ENCODE peak calls at places on chromosomes 11 and 22, in nine cellular contexts. One of them, this sample, is unnamed.

GRCh38 chr11:124482362-124483147 is 37.1 kb upstream of the OR8B8 start:
- DNase-seq in HCT116: no peak
- DNase-seq in heart left ventricle: no peak
- DNase-seq in uterus: no peak
- DNase-seq in thyroid gland: no peak
- DNase-seq in tibial nerve: no peak
- DNase-seq in A549: no peak
- DNase-seq in body of pancreas: no peak
- DNase-seq in prostate gland: no peak
- DNase-seq in this sample: no peak

GRCh38 chr11:68216171-68216938 is 3.3 kb upstream of the KMT5B start:
- DNase-seq in HCT116: no peak
- DNase-seq in heart left ventricle: peak; percentile 67
- DNase-seq in uterus: no peak
- DNase-seq in thyroid gland: no peak
- DNase-seq in tibial nerve: no peak
- DNase-seq in A549: no peak
- DNase-seq in body of pancreas: peak; percentile 55
- DNase-seq in prostate gland: peak; percentile 58
- DNase-seq in this sample: no peak

GRCh38 chr11:66284526-66285078 is 4.3 kb downstream of the YIF1A start:
- DNase-seq in HCT116: no peak
- DNase-seq in heart left ventricle: peak; percentile 21
- DNase-seq in uterus: no peak
- DNase-seq in thyroid gland: no peak
- DNase-seq in tibial nerve: no peak
- DNase-seq in A549: no peak
- DNase-seq in body of pancreas: no peak
- DNase-seq in prostate gland: no peak
- DNase-seq in this sample: no peak

GRCh38 chr11:72067676-72068075 is 12.7 kb downstream of the NUMA1 start:
- DNase-seq in HCT116: no peak
- DNase-seq in heart left ventricle: no peak
- DNase-seq in uterus: no peak
- DNase-seq in thyroid gland: no peak
- DNase-seq in tibial nerve: no peak
- DNase-seq in A549: no peak
- DNase-seq in body of pancreas: no peak
- DNase-seq in prostate gland: no peak
- DNase-seq in this sample: no peak

GRCh38 chr11:119344291-119345010 is 2.1 kb downstream of the MFRP start:
- DNase-seq in HCT116: no peak
- DNase-seq in heart left ventricle: no peak
- DNase-seq in uterus: no peak
- DNase-seq in thyroid gland: no peak
- DNase-seq in tibial nerve: no peak
- DNase-seq in A549: no peak
- DNase-seq in body of pancreas: no peak
- DNase-seq in prostate gland: no peak
- DNase-seq in this sample: no peak

GRCh38 chr11:47276923-47277322 is 7.0 kb downstream of the MADD start:
- DNase-seq in HCT116: no peak
- DNase-seq in heart left ventricle: no peak
- DNase-seq in uterus: no peak
- DNase-seq in thyroid gland: no peak
- DNase-seq in tibial nerve: no peak
- DNase-seq in A549: no peak
- DNase-seq in body of pancreas: no peak
- DNase-seq in prostate gland: no peak
- DNase-seq in this sample: no peak

GRCh38 chr11:74641905-74642304 is 49.5 kb downstream of the POLD3 start:
- DNase-seq in HCT116: no peak
- DNase-seq in heart left ventricle: no peak
- DNase-seq in uterus: peak; percentile 31
- DNase-seq in thyroid gland: no peak
- DNase-seq in tibial nerve: no peak
- DNase-seq in A549: no peak
- DNase-seq in body of pancreas: peak; percentile 9
- DNase-seq in prostate gland: no peak
- DNase-seq in this sample: no peak

GRCh38 chr11:22130462-22131053 is 62.3 kb upstream of the ANO5 start:
- DNase-seq in HCT116: no peak
- DNase-seq in heart left ventricle: no peak
- DNase-seq in uterus: no peak
- DNase-seq in thyroid gland: no peak
- DNase-seq in tibial nerve: no peak
- DNase-seq in A549: no peak
- DNase-seq in body of pancreas: no peak
- DNase-seq in prostate gland: no peak
- DNase-seq in this sample: no peak

GRCh38 chr22:31637375-31637937 is 24.6 kb downstream of the PISD start:
- DNase-seq in HCT116: no peak
- DNase-seq in heart left ventricle: peak; percentile 62
- DNase-seq in uterus: no peak
- DNase-seq in thyroid gland: peak; percentile 37
- DNase-seq in tibial nerve: no peak
- DNase-seq in A549: no peak
- DNase-seq in body of pancreas: peak; percentile 52
- DNase-seq in prostate gland: no peak
- DNase-seq in this sample: no peak

GRCh38 chr11:73184953-73185671 is 33.0 kb upstream of the P2RY2 start:
- DNase-seq in HCT116: peak; percentile 40
- DNase-seq in heart left ventricle: peak; percentile 82
- DNase-seq in uterus: no peak
- DNase-seq in thyroid gland: peak; percentile 81
- DNase-seq in tibial nerve: peak; percentile 65
- DNase-seq in A549: peak; percentile 91
- DNase-seq in body of pancreas: peak; percentile 69
- DNase-seq in prostate gland: peak; percentile 68
- DNase-seq in this sample: peak; percentile 78

GRCh38 chr11:108616549-108616948 is 23.0 kb upstream of the EXPH5 start:
- DNase-seq in HCT116: peak; percentile 96
- DNase-seq in heart left ventricle: no peak
- DNase-seq in uterus: no peak
- DNase-seq in thyroid gland: no peak
- DNase-seq in tibial nerve: no peak
- DNase-seq in A549: peak; percentile 79
- DNase-seq in body of pancreas: no peak
- DNase-seq in prostate gland: no peak
- DNase-seq in this sample: no peak

GRCh38 chr11:117985953-117986887 is at the start of gene IL10RA:
- DNase-seq in HCT116: peak; percentile 39
- DNase-seq in heart left ventricle: peak; percentile 90
- DNase-seq in uterus: peak; percentile 70
- DNase-seq in thyroid gland: peak; percentile 82
- DNase-seq in tibial nerve: peak; percentile 32
- DNase-seq in A549: peak; percentile 71
- DNase-seq in body of pancreas: peak; percentile 84
- DNase-seq in prostate gland: peak; percentile 47
- DNase-seq in this sample: peak; percentile 81

GRCh38 chr11:124899376-124900145 is 1.9 kb upstream of the ROBO4 start:
- DNase-seq in HCT116: no peak
- DNase-seq in heart left ventricle: no peak
- DNase-seq in uterus: no peak
- DNase-seq in thyroid gland: no peak
- DNase-seq in tibial nerve: peak; percentile 2
- DNase-seq in A549: no peak
- DNase-seq in body of pancreas: no peak
- DNase-seq in prostate gland: no peak
- DNase-seq in this sample: no peak

GRCh38 chr22:45889539-45890350 is 87.2 kb downstream of the WNT7B start:
- DNase-seq in HCT116: no peak
- DNase-seq in heart left ventricle: peak; percentile 17
- DNase-seq in uterus: no peak
- DNase-seq in thyroid gland: peak; percentile 31
- DNase-seq in tibial nerve: no peak
- DNase-seq in A549: no peak
- DNase-seq in body of pancreas: no peak
- DNase-seq in prostate gland: no peak
- DNase-seq in this sample: no peak

GRCh38 chr11:2690261-2690575 is 9.6 kb downstream of the KCNQ1OT1 start:
- DNase-seq in HCT116: no peak
- DNase-seq in heart left ventricle: no peak
- DNase-seq in uterus: peak; percentile 6
- DNase-seq in thyroid gland: no peak
- DNase-seq in tibial nerve: no peak
- DNase-seq in A549: no peak
- DNase-seq in body of pancreas: no peak
- DNase-seq in prostate gland: no peak
- DNase-seq in this sample: no peak

GRCh38 chr11:131511794-131512193 is 141.4 kb downstream of the NTM start:
- DNase-seq in HCT116: no peak
- DNase-seq in heart left ventricle: peak; percentile 49
- DNase-seq in uterus: no peak
- DNase-seq in thyroid gland: peak; percentile 70
- DNase-seq in tibial nerve: peak; percentile 27
- DNase-seq in A549: no peak
- DNase-seq in body of pancreas: peak; percentile 69
- DNase-seq in prostate gland: peak; percentile 12
- DNase-seq in this sample: peak; percentile 48

DNA sequence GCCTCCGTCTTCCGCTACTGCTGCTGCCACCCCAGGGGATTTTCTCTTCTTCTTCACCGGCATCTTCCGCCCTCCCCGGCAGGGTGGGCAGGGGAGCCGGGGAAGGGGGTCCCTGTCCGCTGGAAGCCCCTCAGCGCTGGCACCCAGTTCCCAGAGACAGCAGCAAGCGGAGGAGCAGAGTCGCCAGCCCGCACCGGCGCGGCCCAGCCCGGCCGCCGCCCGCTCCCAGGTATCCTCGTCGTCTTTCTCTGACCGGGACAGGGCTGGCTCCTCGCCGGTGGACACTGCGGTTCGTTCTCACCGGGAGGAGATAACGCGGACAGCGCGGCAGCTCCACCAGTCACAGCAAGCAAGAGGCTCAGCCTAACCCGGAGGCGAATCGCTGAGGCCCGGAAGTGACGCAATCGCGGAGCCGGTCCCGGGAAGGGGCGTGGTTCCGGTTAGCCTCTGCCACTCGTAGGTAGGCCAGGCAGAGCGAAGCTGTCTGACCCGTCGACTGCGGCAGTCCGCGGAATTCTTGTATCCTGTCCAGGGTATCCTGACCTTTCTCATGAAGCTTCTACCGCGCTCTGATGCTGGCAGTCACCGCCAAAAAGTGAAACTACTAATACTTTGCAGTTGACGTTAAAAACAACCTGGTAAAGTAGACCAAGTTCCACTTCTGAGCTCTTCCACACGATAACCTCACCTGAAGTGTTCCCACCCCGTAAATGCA is at the start of gene DCUN1D5:
- DNase-seq in HCT116: peak; percentile 88
- DNase-seq in heart left ventricle: peak; percentile 97
- DNase-seq in uterus: peak; percentile 96
- DNase-seq in thyroid gland: peak; percentile 98
- DNase-seq in tibial nerve: peak; percentile 90
- DNase-seq in A549: peak; percentile 84
- DNase-seq in body of pancreas: peak; percentile 98
- DNase-seq in prostate gland: peak; percentile 96
- DNase-seq in this sample: peak; percentile 98
- TF ChIP-seq POLR2A in HCT116: peak; percentile 92
- TF ChIP-seq POLR2A in heart left ventricle: no peak
- TF ChIP-seq POLR2A in uterus: peak; percentile 47
- TF ChIP-seq POLR2A in thyroid gland: peak; percentile 89
- TF ChIP-seq POLR2A in tibial nerve: no peak
- TF ChIP-seq POLR2A in A549: peak; percentile 90
- TF ChIP-seq POLR2A in body of pancreas: peak; percentile 85
- TF ChIP-seq POLR2A in prostate gland: peak; percentile 65
- TF ChIP-seq POLR2A in this sample: peak; percentile 90

GRCh38 chr11:65090628-65091027 is 5.4 kb upstream of the VPS51 start:
- DNase-seq in HCT116: no peak
- DNase-seq in heart left ventricle: no peak
- DNase-seq in uterus: no peak
- DNase-seq in thyroid gland: no peak
- DNase-seq in tibial nerve: no peak
- DNase-seq in A549: no peak
- DNase-seq in body of pancreas: no peak
- DNase-seq in prostate gland: no peak
- DNase-seq in this sample: no peak
- H3K4me1 ChIP-seq in HCT116: no peaks in the 10 kb centered on the region
- H3K4me1 ChIP-seq in heart left ventricle: peaks cover 2% of the 10 kb centered on the region
- H3K4me1 ChIP-seq in uterus: no peaks in the 10 kb centered on the region
- H3K4me1 ChIP-seq in thyroid gland: peaks cover under 1% of the 10 kb centered on the region
- H3K4me1 ChIP-seq in tibial nerve: peaks cover under 1% of the 10 kb centered on the region
- H3K4me1 ChIP-seq in A549: peaks cover 1% of the 10 kb centered on the region
- H3K4me1 ChIP-seq in body of pancreas: peaks cover 3% of the 10 kb centered on the region
- H3K4me1 ChIP-seq in prostate gland: no peaks in the 10 kb centered on the region
- H3K4me1 ChIP-seq in this sample: no peaks in the 10 kb centered on the region

DNA sequence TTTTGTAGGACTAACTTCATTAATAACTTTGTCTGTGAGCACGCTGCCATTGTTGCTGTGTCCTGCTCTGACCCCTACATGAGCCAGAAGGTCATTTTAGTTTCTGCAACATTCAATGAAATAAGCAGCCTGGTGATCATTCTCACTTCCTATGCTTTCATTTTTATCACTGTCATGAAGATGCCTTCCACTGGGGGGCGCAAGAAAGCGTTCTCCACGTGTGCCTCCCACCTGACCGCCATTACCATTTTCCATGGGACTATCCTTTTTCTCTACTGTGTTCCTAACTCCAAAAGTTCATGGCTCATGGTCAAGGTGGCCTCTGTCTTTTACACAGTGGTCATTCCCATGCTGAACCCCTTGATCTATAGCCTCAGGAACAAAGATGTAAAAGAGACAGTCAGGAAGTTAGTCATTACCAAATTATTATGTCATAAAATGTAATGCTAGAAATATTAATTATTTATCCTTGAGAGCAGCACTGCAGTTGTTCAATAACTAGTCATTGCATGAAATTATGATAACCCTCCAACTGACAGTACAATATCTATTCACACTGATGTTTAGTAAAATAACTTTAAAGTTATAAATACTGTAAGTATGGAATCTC is 46.4 kb upstream of the OR5D13 start:
- DNase-seq in HCT116: no peak
- DNase-seq in heart left ventricle: no peak
- DNase-seq in uterus: no peak
- DNase-seq in thyroid gland: no peak
- DNase-seq in tibial nerve: no peak
- DNase-seq in A549: no peak
- DNase-seq in body of pancreas: no peak
- DNase-seq in prostate gland: no peak
- DNase-seq in this sample: no peak
- H3K9me3 ChIP-seq in HCT116: peaks cover 10% of the 10 kb centered on the region
- H3K9me3 ChIP-seq in heart left ventricle: no peaks in the 10 kb centered on the region
- H3K9me3 ChIP-seq in uterus: no peaks in the 10 kb centered on the region
- H3K9me3 ChIP-seq in thyroid gland: no peaks in the 10 kb centered on the region
- H3K9me3 ChIP-seq in tibial nerve: no peaks in the 10 kb centered on the region
- H3K9me3 ChIP-seq in A549: no peaks in the 10 kb centered on the region
- H3K9me3 ChIP-seq in body of pancreas: no peaks in the 10 kb centered on the region
- H3K9me3 ChIP-seq in prostate gland: no peaks in the 10 kb centered on the region
- H3K9me3 ChIP-seq in this sample: no peaks in the 10 kb centered on the region

GRCh38 chr11:115926090-115926489 is 421.9 kb upstream of the CADM1 start:
- DNase-seq in HCT116: no peak
- DNase-seq in heart left ventricle: no peak
- DNase-seq in uterus: no peak
- DNase-seq in thyroid gland: no peak
- DNase-seq in tibial nerve: no peak
- DNase-seq in A549: no peak
- DNase-seq in body of pancreas: no peak
- DNase-seq in prostate gland: no peak
- DNase-seq in this sample: no peak
- TF ChIP-seq POLR2A in HCT116: no peak
- TF ChIP-seq POLR2A in heart left ventricle: no peak
- TF ChIP-seq POLR2A in uterus: no peak
- TF ChIP-seq POLR2A in thyroid gland: no peak
- TF ChIP-seq POLR2A in tibial nerve: no peak
- TF ChIP-seq POLR2A in A549: no peak
- TF ChIP-seq POLR2A in body of pancreas: no peak
- TF ChIP-seq POLR2A in prostate gland: no peak
- TF ChIP-seq POLR2A in this sample: no peak